ENCODE peak calls at places on chromosome X, in four cellular contexts. A is lung; T is stimulated activated CD4-positive, alpha-beta T cell treated with anti-CD3 and anti-CD28 coated beads, Interleukin-15, amount 100 ng/mL, for 24 hours; W is kidney. F is an unnamed sample.

GRCh38 chrX:17655232-17656034 is 81.9 kb upstream of the SCML1 start:
- DNase-seq in A (no peak), T (peak; percentile 29), W (no peak), F (no peak)

GRCh38 chrX:48711929-48712505 is 15.5 kb downstream of the SUV39H1 start:
- DNase-seq in A (no peak), T (no peak), W (no peak), F (no peak)

GRCh38 chrX:17738002-17738713 is 865 bp downstream of the SCML1 start:
- DNase-seq in A (peak; percentile 43), T (peak; percentile 53), W (peak; percentile 82), F (peak; percentile 16)

GRCh38 chrX:1524874-1525582 is 12.0 kb downstream of the P2RY8 start:
- DNase-seq in A (no peak), T (no peak), W (no peak), F (no peak)

GRCh38 chrX:31392541-31392940 is 320.7 kb upstream of the FTHL17 start:
- DNase-seq in A (no peak), T (no peak), W (no peak), F (no peak)

GRCh38 chrX:39631275-39631674 is 466.5 kb downstream of the BCOR start:
- DNase-seq in A (no peak), T (no peak), W (no peak), F (no peak)

GRCh38 chrX:108437789-108438623 is at the start of gene COL4A6:
- DNase-seq in A (no peak), T (no peak), W (peak; percentile 71), F (no peak)

GRCh38 chrX:153650959-153651358 is 4.0 kb downstream of the DUSP9 start:
- DNase-seq in A (no peak), T (no peak), W (peak; percentile 37), F (no peak)

GRCh38 chrX:154417157-154417556 is 5.8 kb downstream of the TAFAZZIN start:
- DNase-seq in A (no peak), T (no peak), W (no peak), F (peak; percentile 81)

GRCh38 chrX:118475903-118476302 is 19.7 kb upstream of the DOCK11 start:
- DNase-seq in A (no peak), T (no peak), W (no peak), F (no peak)

GRCh38 chrX:14476169-14476568 is 53.2 kb upstream of the GLRA2 start:
- DNase-seq in A (no peak), T (no peak), W (no peak), F (peak; percentile 26)

GRCh38 chrX:150857453-150857852 is 41.0 kb downstream of the CD99L2 start:
- DNase-seq in A (no peak), T (no peak), W (no peak), F (no peak)

GRCh38 chrX:152245231-152245630 is 106.9 kb upstream of the MAGEA10 start:
- DNase-seq in A (no peak), T (no peak), W (no peak), F (no peak)

GRCh38 chrX:120315776-120316175 is 4.5 kb upstream of the TMEM255A start:
- DNase-seq in A (no peak), T (no peak), W (no peak), F (no peak)

GRCh38 chrX:46683023-46683422 is 75.9 kb downstream of the SLC9A7 start:
- DNase-seq in A (no peak), T (no peak), W (no peak), F (no peak)

GRCh38 chrX:1281511-1281910 is 12.9 kb downstream of the CSF2RA start:
- DNase-seq in A (no peak), T (no peak), W (no peak), F (no peak)

GRCh38 chrX:24684048-24684447 is 9.7 kb upstream of the POLA1 start:
- DNase-seq in A (no peak), T (no peak), W (no peak), F (no peak)

GRCh38 chrX:13667940-13668339 is 15.0 kb downstream of the TCEANC start:
- DNase-seq in A (no peak), T (no peak), W (no peak), F (no peak)

F was measured in NCI-H1092.